ENCODE peak calls at places on chromosomes 6 and 20, in four cellular contexts. G is neural crest cell; R is epithelial cell of esophagus; Q is activated CD4-positive, alpha-beta T cell treated with anti-CD3 and anti-CD28 coated beads, Interleukin-2, amount 10 ng/mL, durations not matched to agents 24 days and 14 days. U is an unnamed sample.

GRCh38 chr20:32580194-32580593 is 4.9 kb downstream of the NOL4L start:
- DNase-seq in Q (no peak), G (no peak), R (no peak), U (no peak)

GRCh38 chr20:16556299-16556698 is 16.9 kb downstream of the KIF16B start:
- DNase-seq in R (peak; percentile 78), G (no peak), Q (no peak), U (no peak)

GRCh38 chr6:28353981-28354676 is 4.4 kb downstream of the ZKSCAN3 start:
- DNase-seq in G (no peak), R (peak; percentile 89), Q (peak; percentile 54), U (no peak)

GRCh38 chr6:108622601-108623335 is 62.1 kb downstream of the FOXO3 start:
- DNase-seq in R (peak; percentile 87), Q (no peak), G (no peak), U (no peak)

GRCh38 chr6:137095651-137096238 is 51.0 kb upstream of the IL20RA start:
- DNase-seq in R (no peak), Q (peak; percentile 69), G (no peak), U (no peak)

GRCh38 chr20:42701948-42702347 is 487.8 kb downstream of the PTPRT start:
- DNase-seq in Q (no peak), R (no peak), G (no peak), U (no peak)

GRCh38 chr6:27251672-27252251 is 4.3 kb downstream of the PRSS16 start:
- DNase-seq in Q (peak; percentile 86), G (peak; percentile 65), R (peak; percentile 96), U (peak; percentile 61)

GRCh38 chr6:33631971-33632585 is 11.0 kb downstream of the ITPR3 start:
- DNase-seq in G (no peak), R (no peak), Q (no peak), U (no peak)

GRCh38 chr20:25296094-25297093 is 48.5 kb downstream of the PYGB start:
- DNase-seq in R (peak; percentile 22), G (no peak), Q (peak; percentile 74), U (no peak)

GRCh38 chr20:19926581-19926980 is 90.6 kb upstream of the NAA20 start:
- DNase-seq in R (no peak), Q (no peak), G (no peak), U (no peak)

GRCh38 chr20:9573598-9573997 is 59.2 kb downstream of the LAMP5 start:
- DNase-seq in G (peak; percentile 4), Q (no peak), R (no peak), U (no peak)